ENCODE peak calls at places on chromosomes 6 and 20, in nine cellular contexts. One of them, this sample, is unnamed.

GRCh38 chr6:161618816-161619454 is 345.1 kb upstream of the AGPAT4 start:
- DNase-seq in lower leg skin: no peak
- DNase-seq in NCI-H524: peak
- DNase-seq in PC-3: peak
- DNase-seq in iPS-NIHi11: peak
- DNase-seq in epithelial cell of esophagus: peak
- DNase-seq in ureter: peak
- DNase-seq in activated T-cell treated with anti-CD3 and anti-CD28 coated beads, Interleukin-2, amount 50 U/mL, for 4 hours: no peak
- DNase-seq in T-helper 1 cell: no peak
- DNase-seq in this sample: no peak

GRCh38 chr6:153045271-153045670 is 42.8 kb upstream of the MTRF1L start:
- DNase-seq in epithelial cell of esophagus: no peak
- DNase-seq in ureter: no peak
- DNase-seq in NCI-H524: peak
- DNase-seq in lower leg skin: no peak
- DNase-seq in iPS-NIHi11: no peak
- DNase-seq in PC-3: no peak
- DNase-seq in T-helper 1 cell: no peak
- DNase-seq in activated T-cell treated with anti-CD3 and anti-CD28 coated beads, Interleukin-2, amount 50 U/mL, for 4 hours: no peak
- DNase-seq in this sample: no peak

GRCh38 chr6:149897015-149897697 is 757 bp downstream of the RAET1E start:
- DNase-seq in T-helper 1 cell: no peak
- DNase-seq in lower leg skin: peak
- DNase-seq in NCI-H524: no peak
- DNase-seq in epithelial cell of esophagus: peak
- DNase-seq in PC-3: peak
- DNase-seq in iPS-NIHi11: no peak
- DNase-seq in activated T-cell treated with anti-CD3 and anti-CD28 coated beads, Interleukin-2, amount 50 U/mL, for 4 hours: no peak
- DNase-seq in ureter: peak
- DNase-seq in this sample: no peak

GRCh38 chr6:39301606-39302005 is 12.6 kb downstream of the KCNK17 start:
- DNase-seq in NCI-H524: no peak
- DNase-seq in epithelial cell of esophagus: no peak
- DNase-seq in lower leg skin: no peak
- DNase-seq in PC-3: peak
- DNase-seq in T-helper 1 cell: no peak
- DNase-seq in activated T-cell treated with anti-CD3 and anti-CD28 coated beads, Interleukin-2, amount 50 U/mL, for 4 hours: no peak
- DNase-seq in ureter: no peak
- DNase-seq in iPS-NIHi11: peak
- DNase-seq in this sample: no peak

GRCh38 chr6:25747477-25747876 is 7.1 kb upstream of the SLC17A4 start:
- DNase-seq in epithelial cell of esophagus: no peak
- DNase-seq in lower leg skin: no peak
- DNase-seq in ureter: no peak
- DNase-seq in iPS-NIHi11: no peak
- DNase-seq in NCI-H524: no peak
- DNase-seq in activated T-cell treated with anti-CD3 and anti-CD28 coated beads, Interleukin-2, amount 50 U/mL, for 4 hours: no peak
- DNase-seq in T-helper 1 cell: no peak
- DNase-seq in PC-3: no peak
- DNase-seq in this sample: no peak

GRCh38 chr6:162940426-162940825 is 212.7 kb downstream of the PACRG start:
- DNase-seq in epithelial cell of esophagus: no peak
- DNase-seq in T-helper 1 cell: no peak
- DNase-seq in PC-3: no peak
- DNase-seq in activated T-cell treated with anti-CD3 and anti-CD28 coated beads, Interleukin-2, amount 50 U/mL, for 4 hours: no peak
- DNase-seq in iPS-NIHi11: no peak
- DNase-seq in NCI-H524: no peak
- DNase-seq in ureter: no peak
- DNase-seq in lower leg skin: no peak
- DNase-seq in this sample: no peak

GRCh38 chr6:157832250-157832967 is 9.4 kb downstream of the SNX9 start:
- DNase-seq in iPS-NIHi11: no peak
- DNase-seq in activated T-cell treated with anti-CD3 and anti-CD28 coated beads, Interleukin-2, amount 50 U/mL, for 4 hours: no peak
- DNase-seq in T-helper 1 cell: no peak
- DNase-seq in lower leg skin: no peak
- DNase-seq in NCI-H524: no peak
- DNase-seq in PC-3: peak
- DNase-seq in ureter: no peak
- DNase-seq in epithelial cell of esophagus: peak
- DNase-seq in this sample: no peak

GRCh38 chr6:18122128-18123093 is at the start of gene NHLRC1:
- DNase-seq in T-helper 1 cell: peak
- DNase-seq in epithelial cell of esophagus: peak
- DNase-seq in activated T-cell treated with anti-CD3 and anti-CD28 coated beads, Interleukin-2, amount 50 U/mL, for 4 hours: peak
- DNase-seq in PC-3: peak
- DNase-seq in NCI-H524: peak
- DNase-seq in ureter: peak
- DNase-seq in iPS-NIHi11: peak
- DNase-seq in lower leg skin: peak
- DNase-seq in this sample: peak

GRCh38 chr20:14453259-14453658 is 115.8 kb upstream of the FLRT3 start:
- DNase-seq in iPS-NIHi11: no peak
- DNase-seq in epithelial cell of esophagus: no peak
- DNase-seq in ureter: no peak
- DNase-seq in PC-3: no peak
- DNase-seq in activated T-cell treated with anti-CD3 and anti-CD28 coated beads, Interleukin-2, amount 50 U/mL, for 4 hours: no peak
- DNase-seq in NCI-H524: no peak
- DNase-seq in lower leg skin: no peak
- DNase-seq in T-helper 1 cell: no peak
- DNase-seq in this sample: no peak